ENCODE peak calls at places on chromosomes 2 and 18, in four cellular contexts. W is A549, K is K562, J is HepG2. Y is an unnamed sample.

GRCh38 chr2:236644502-236644911 is 74.9 kb downstream of the ACKR3 start:
- DNase-seq in W (no peak), K (no peak), J (no peak), Y (no peak)

GRCh38 chr2:47509981-47510380 is 107.0 kb downstream of the MSH2 start:
- DNase-seq in K (no peak), J (no peak), W (no peak), Y (no peak)

GRCh38 chr2:144143294-144144092 is 376.4 kb downstream of the ZEB2 start:
- DNase-seq in J (no peak), K (no peak), W (no peak), Y (no peak)

GRCh38 chr2:86249176-86249842 is 50.1 kb downstream of the MRPL35 start:
- DNase-seq in J (no peak), W (peak), K (peak), Y (no peak)

GRCh38 chr18:11689972-11690570 is 1.0 kb downstream of the GNAL start:
- DNase-seq in W (peak), K (no peak), J (no peak), Y (no peak)

GRCh38 chr18:63949068-63949737 is at the start of gene HMSD:
- DNase-seq in J (no peak), W (peak), K (peak), Y (peak)

GRCh38 chr2:160097329-160097728 is 34.9 kb upstream of the PLA2R1 start:
- DNase-seq in W (no peak), J (no peak), K (no peak), Y (no peak)

GRCh38 chr18:9711361-9712129 is 3.4 kb downstream of the RAB31 start:
- DNase-seq in K (no peak), W (no peak), J (no peak), Y (no peak)

GRCh38 chr18:75063615-75064512 is 145.1 kb downstream of the PTGR3 start:
- DNase-seq in K (no peak), W (no peak), J (no peak), Y (no peak)

GRCh38 chr18:7897119-7897518 is 330.0 kb downstream of the PTPRM start:
- DNase-seq in J (no peak), K (no peak), W (no peak), Y (no peak)

GRCh38 chr2:17879137-17879912 is 858 bp downstream of the KCNS3 start:
- DNase-seq in J (no peak), W (peak), K (peak), Y (peak)

DNA sequence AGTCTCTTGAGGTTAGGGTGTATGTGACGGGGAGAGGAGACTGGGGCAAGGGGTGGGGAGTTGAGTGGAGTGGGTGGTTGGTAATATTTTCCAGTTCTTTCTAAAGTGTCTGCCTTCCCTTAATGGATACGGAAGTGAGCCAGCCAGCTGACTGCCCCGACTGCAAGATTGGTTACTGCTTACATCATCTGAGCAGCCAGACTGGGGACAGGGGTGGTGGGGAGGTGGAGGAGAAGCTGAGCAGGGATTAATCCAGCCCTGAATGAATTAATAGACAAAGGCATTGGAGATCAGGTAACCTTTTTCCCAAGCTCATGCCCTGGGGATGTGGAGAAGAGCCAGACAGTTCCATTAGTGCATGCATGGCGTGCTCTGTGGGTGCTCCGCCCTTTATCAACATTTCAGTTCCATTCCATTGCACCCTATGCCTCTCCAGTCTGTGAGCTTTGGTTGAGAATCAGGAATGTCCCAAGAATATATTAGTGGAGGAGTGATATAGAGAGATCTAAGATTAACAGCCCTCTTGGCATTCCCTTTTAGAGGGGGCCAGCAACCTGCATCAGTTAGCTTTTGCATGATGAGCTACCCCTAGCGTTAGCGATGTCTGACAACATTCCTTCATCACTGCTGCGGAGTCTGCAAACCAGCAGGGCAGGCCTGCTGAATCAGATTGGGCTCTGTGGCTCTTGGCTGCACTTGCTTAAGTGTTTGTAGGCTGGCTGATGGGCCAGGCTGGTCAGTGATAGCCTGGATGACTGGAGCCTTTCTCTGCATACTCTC is 67.5 kb downstream of the TNP1 start:
- DNase-seq in W (no peak), J (no peak), K (no peak), Y (no peak)
- TF ChIP-seq NR3C1 in W (no peak), J (no peak), K (no peak), Y (no peak)

GRCh38 chr18:31931163-31931885 is 11.6 kb downstream of the TRAPPC8 start:
- DNase-seq in W (no peak), K (no peak), J (no peak), Y (no peak)
- TF ChIP-seq NR3C1 in W (no peak), K (no peak), J (no peak), Y (no peak)

DNA sequence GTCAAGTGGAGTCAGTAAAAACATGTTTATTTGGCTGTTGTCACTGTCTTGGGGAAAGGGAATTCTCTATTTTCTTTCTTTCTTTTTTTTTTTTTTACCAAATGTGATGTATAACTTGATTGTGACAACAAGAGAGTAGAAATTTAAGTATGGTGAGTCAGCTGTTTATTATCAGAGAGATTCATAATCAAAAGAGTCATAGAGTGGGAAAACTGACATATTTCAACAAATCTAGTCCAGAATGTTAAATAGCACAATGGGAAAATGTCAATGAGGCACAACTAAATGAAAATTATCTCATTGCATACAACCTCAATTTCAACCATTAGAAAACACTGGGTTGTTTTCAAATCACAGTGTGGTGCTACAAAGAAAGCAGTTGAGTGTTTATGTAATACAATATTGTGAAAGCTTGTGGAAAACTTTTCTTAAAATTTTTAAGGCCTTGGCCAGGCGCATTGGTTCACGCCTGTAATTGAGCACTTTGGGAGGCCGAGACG is 111.9 kb upstream of the DTNA start:
- DNase-seq in K (no peak), W (no peak), J (no peak), Y (no peak)
- TF ChIP-seq NR3C1 in K (no peak), W (no peak), J (no peak), Y (no peak)

DNA sequence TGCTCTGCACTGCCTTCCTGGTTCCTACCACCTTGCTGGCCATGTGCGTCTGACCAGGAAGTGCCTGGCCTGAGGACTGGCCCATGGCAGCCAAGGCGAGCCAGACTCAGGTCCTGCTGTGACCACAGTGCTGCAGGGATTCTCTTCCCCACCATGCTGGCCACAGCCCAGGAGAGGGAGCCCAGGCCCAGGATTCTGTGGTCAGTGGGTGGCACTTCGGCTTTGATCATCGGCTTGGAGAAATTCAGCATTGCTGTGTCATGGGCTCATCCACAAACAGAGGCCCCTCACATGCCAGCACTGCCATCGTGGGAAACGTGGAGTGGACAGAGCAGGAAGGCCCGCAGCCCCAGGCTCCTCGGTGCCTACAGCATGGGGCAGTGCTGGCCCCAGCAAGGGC is 211.6 kb downstream of the SEPTIN10 start:
- DNase-seq in J (no peak), K (no peak), W (no peak), Y (no peak)
- TF ChIP-seq NR3C1 in J (no peak), K (no peak), W (no peak), Y (no peak)

GRCh38 chr2:215537621-215538020 is 101.8 kb upstream of the FN1 start:
- DNase-seq in W (no peak), K (no peak), J (no peak), Y (no peak)
- TF ChIP-seq NR3C1 in W (no peak), K (no peak), J (no peak), Y (no peak)

GRCh38 chr2:181678744-181679543 is 1.4 kb downstream of the NEUROD1 start:
- DNase-seq in K (no peak), J (no peak), W (no peak), Y (no peak)

GRCh38 chr2:181680937-181681811 is 857 bp upstream of the NEUROD1 start:
- DNase-seq in W (no peak), K (no peak), J (no peak), Y (peak)

GRCh38 chr2:181682026-181682789 is 1.9 kb upstream of the NEUROD1 start:
- DNase-seq in W (no peak), K (no peak), J (no peak), Y (no peak)

GRCh38 chr2:181679544-181679979 is 755 bp downstream of the NEUROD1 start:
- DNase-seq in W (no peak), J (no peak), K (no peak), Y (peak)

GRCh38 chr2:181680055-181680936 is at the start of gene NEUROD1:
- DNase-seq in W (peak), K (no peak), J (no peak), Y (peak)
- TF ChIP-seq NR3C1 in W (no peak), K (no peak), J (no peak), Y (no peak)

DNA sequence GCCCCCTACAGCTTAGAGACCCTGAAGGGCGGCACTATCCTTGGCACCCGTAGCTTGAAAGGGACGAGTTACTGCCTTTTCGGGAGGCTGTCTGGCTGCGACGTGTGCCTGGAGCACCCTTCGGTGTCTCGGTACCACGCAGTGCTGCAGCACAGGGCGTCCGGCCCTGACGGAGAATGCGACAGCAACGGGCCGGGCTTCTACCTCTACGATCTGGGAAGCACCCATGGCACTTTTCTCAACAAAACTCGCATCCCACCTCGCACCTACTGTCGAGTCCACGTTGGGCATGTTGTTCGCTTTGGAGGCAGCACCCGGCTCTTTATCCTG is 521 bp downstream of the SLC4A1AP start:
- DNase-seq in K (no peak), J (no peak), W (no peak), Y (no peak)
- TF ChIP-seq NR3C1 in K (no peak), J (no peak), W (no peak), Y (no peak)

GRCh38 chr2:216300921-216301320 is 71.4 kb downstream of the MARCHF4 start:
- DNase-seq in J (no peak), K (no peak), W (no peak), Y (no peak)

GRCh38 chr2:216299130-216299529 is 73.2 kb downstream of the MARCHF4 start:
- DNase-seq in J (no peak), K (no peak), W (no peak), Y (no peak)

GRCh38 chr2:216306868-216307267 is 65.4 kb downstream of the MARCHF4 start:
- DNase-seq in J (no peak), K (no peak), W (no peak), Y (peak)

GRCh38 chr2:216299588-216299987 is 72.7 kb downstream of the MARCHF4 start:
- DNase-seq in K (no peak), W (no peak), J (no peak), Y (no peak)

GRCh38 chr2:216302981-216303676 is 69.2 kb downstream of the MARCHF4 start:
- DNase-seq in J (no peak), K (no peak), W (no peak), Y (no peak)
- TF ChIP-seq NR3C1 in J (no peak), K (no peak), W (no peak), Y (no peak)